ENCODE peak calls at places on chromosomes 5 and 9, in four cellular contexts. Z is AG04450; F is HTR-8/SVneo; P is CD8-positive, alpha-beta T cell. G is an unnamed sample.

GRCh38 chr5:82329393-82329792 is 51.2 kb upstream of the RPS23 start:
- DNase-seq in Z (no peak), F (no peak), P (no peak), G (no peak)

GRCh38 chr5:173513521-173513991 is 102.9 kb downstream of the BOD1 start:
- DNase-seq in F (peak; percentile 28), P (no peak), Z (no peak), G (no peak)

GRCh38 chr5:32144637-32145207 is 29.4 kb downstream of the GOLPH3 start:
- DNase-seq in F (no peak), Z (no peak), P (no peak), G (no peak)

GRCh38 chr5:176873541-176874172 is 25.5 kb downstream of the HK3 start:
- DNase-seq in P (no peak), Z (no peak), F (no peak), G (no peak)

GRCh38 chr5:125485003-125485641 is 738.7 kb upstream of the ZNF608 start:
- DNase-seq in F (peak; percentile 48), P (no peak), Z (peak; percentile 94), G (peak; percentile 97)

GRCh38 chr9:83714316-83714715 is 6.6 kb upstream of the UBQLN1 start:
- DNase-seq in P (no peak), Z (no peak), F (no peak), G (no peak)

GRCh38 chr5:100165309-100165708 is 369.9 kb upstream of the FAM174A start:
- DNase-seq in F (no peak), P (no peak), Z (no peak), G (no peak)

GRCh38 chr9:93892748-93893147 is 62.4 kb downstream of the BARX1 start:
- DNase-seq in F (no peak), Z (no peak), P (no peak), G (no peak)

GRCh38 chr5:14762568-14763216 is 98.2 kb downstream of the OTULIN start:
- DNase-seq in Z (no peak), P (no peak), F (no peak), G (no peak)

GRCh38 chr5:137342764-137343163 is 156.4 kb downstream of the SPOCK1 start:
- DNase-seq in F (no peak), P (no peak), Z (no peak), G (peak; percentile 32)

GRCh38 chr5:149550267-149550582 is 1.0 kb downstream of the CSNK1A1 start:
- DNase-seq in P (no peak), F (no peak), Z (no peak), G (no peak)

GRCh38 chr5:101035425-101035824 is 132.3 kb upstream of the ST8SIA4 start:
- DNase-seq in Z (no peak), P (no peak), F (no peak), G (no peak)

GRCh38 chr9:84538879-84539278 is 130.7 kb upstream of the NTRK2 start:
- DNase-seq in P (no peak), F (no peak), Z (no peak), G (no peak)

GRCh38 chr9:81604306-81605153 is 84.8 kb downstream of the TLE1 start:
- DNase-seq in Z (no peak), F (no peak), P (no peak), G (no peak)

GRCh38 chr5:124888050-124888506 is 141.6 kb upstream of the ZNF608 start:
- DNase-seq in F (no peak), Z (no peak), P (no peak), G (peak; percentile 56)

GRCh38 chr9:79382468-79382867 is 189.3 kb upstream of the TLE4 start:
- DNase-seq in P (no peak), F (no peak), Z (no peak), G (no peak)

GRCh38 chr9:76996700-76997099 is 22.8 kb upstream of the FOXB2 start:
- DNase-seq in Z (no peak), F (no peak), P (no peak), G (no peak)

GRCh38 chr5:1874820-1875219 is 7.9 kb downstream of the IRX4 start:
- DNase-seq in F (no peak), P (no peak), Z (no peak), G (no peak)

GRCh38 chr5:150147580-150148407 is 7.9 kb downstream of the PDGFRB start:
- DNase-seq in P (no peak), Z (no peak), F (no peak), G (no peak)

GRCh38 chr5:80959768-80960442 is at the start of gene RASGRF2:
- DNase-seq in Z (no peak), P (peak; percentile 43), F (peak; percentile 32), G (no peak)

GRCh38 chr5:123084730-123085605 is 4.1 kb upstream of the PRDM6 start:
- DNase-seq in F (no peak), P (no peak), Z (no peak), G (no peak)

GRCh38 chr5:149749481-149750365 is 19.6 kb downstream of the PPARGC1B start:
- DNase-seq in F (no peak), Z (no peak), P (no peak), G (no peak)

GRCh38 chr9:38160613-38161215 is 91.7 kb upstream of the SHB start:
- DNase-seq in P (peak; percentile 53), Z (no peak), F (peak; percentile 27), G (no peak)

GRCh38 chr5:13212843-13213242 is 731.6 kb downstream of the DNAH5 start:
- DNase-seq in Z (no peak), F (no peak), P (no peak), G (no peak)

GRCh38 chr5:176803943-176804498 is 6.3 kb upstream of the UNC5A start:
- DNase-seq in P (no peak), F (no peak), Z (no peak), G (no peak)

GRCh38 chr9:83185517-83186192 is 122.7 kb upstream of the RASEF start:
- DNase-seq in P (no peak), Z (no peak), F (no peak), G (no peak)

GRCh38 chr9:125626187-125626586 is 80.8 kb downstream of the MAPKAP1 start:
- DNase-seq in Z (peak; percentile 15), F (no peak), P (no peak), G (no peak)

GRCh38 chr9:126915846-126916543 is 1.4 kb downstream of the RALGPS1 start:
- DNase-seq in F (no peak), P (no peak), Z (no peak), G (no peak)

GRCh38 chr5:28499764-28500290 is 1461.4 kb upstream of the CDH9 start:
- DNase-seq in F (peak; percentile 10), Z (no peak), P (no peak), G (no peak)

GRCh38 chr5:160493806-160494317 is 72.2 kb downstream of the PTTG1 start:
- DNase-seq in F (no peak), Z (no peak), P (no peak), G (no peak)

GRCh38 chr5:161306354-161306990 is 240.1 kb downstream of the GABRB2 start:
- DNase-seq in F (no peak), P (no peak), Z (no peak), G (no peak)

GRCh38 chr5:159515909-159516415 is 185.7 kb upstream of the IL12B start:
- DNase-seq in Z (no peak), P (peak; percentile 51), F (peak; percentile 34), G (no peak)

GRCh38 chr5:162227075-162227474 is 159.5 kb downstream of the GABRG2 start:
- DNase-seq in P (no peak), Z (no peak), F (no peak), G (no peak)

GRCh38 chr5:82011761-82012160 is 39.9 kb downstream of the ATG10 start:
- DNase-seq in F (no peak), P (no peak), Z (peak; percentile 4), G (no peak)

GRCh38 chr9:99762470-99762869 is 59.2 kb upstream of the NR4A3 start:
- DNase-seq in P (no peak), Z (no peak), F (no peak), G (no peak)

GRCh38 chr9:89420397-89420796 is 77.5 kb downstream of the SEMA4D start:
- DNase-seq in P (no peak), Z (no peak), F (no peak), G (no peak)

GRCh38 chr9:100366121-100366520 is 13.4 kb upstream of the TEX10 start:
- DNase-seq in P (no peak), F (no peak), Z (no peak), G (no peak)

G was measured in kidney epithelial cell.